ENCODE peak calls at places on chromosomes 1 and 21, in six cellular contexts. C is CD8-positive, alpha-beta T cell; I is anterior cingulate cortex; Y is neural crest cell; B is NCI-H1417; H is kidney glomerular epithelial cell. F is an unnamed sample.

GRCh38 chr1:109773203-109773899 is 9.6 kb upstream of the EPS8L3 start:
- DNase-seq in C (peak), I (peak), Y (peak), B (peak), H (peak), F (peak)

GRCh38 chr1:228185641-228185965 is 20.0 kb downstream of the IBA57 start:
- DNase-seq in C (peak), I (no peak), Y (no peak), B (no peak), H (no peak), F (no peak)

GRCh38 chr21:36785615-36786014 is 86.7 kb downstream of the SIM2 start:
- DNase-seq in C (no peak), I (no peak), Y (no peak), B (no peak), H (no peak), F (no peak)

GRCh38 chr1:109823543-109824348 is 60.0 kb upstream of the EPS8L3 start:
- DNase-seq in C (no peak), I (no peak), Y (no peak), B (no peak), H (no peak), F (no peak)

GRCh38 chr1:53112271-53112774 is 30.1 kb downstream of the SLC1A7 start:
- DNase-seq in C (no peak), I (no peak), Y (no peak), B (no peak), H (peak), F (no peak)

GRCh38 chr1:221741364-221741970 is 422 bp downstream of the DUSP10 start:
- DNase-seq in C (peak), I (no peak), Y (peak), B (no peak), H (peak), F (no peak)

GRCh38 chr1:6130596-6130995 is 49.5 kb downstream of the CHD5 start:
- DNase-seq in C (no peak), I (no peak), Y (no peak), B (no peak), H (no peak), F (no peak)

GRCh38 chr1:201356236-201356635 is 21.2 kb downstream of the TNNT2 start:
- DNase-seq in C (no peak), I (no peak), Y (no peak), B (no peak), H (no peak), F (no peak)

GRCh38 chr1:61266738-61267137 is 184.4 kb downstream of the NFIA start:
- DNase-seq in C (no peak), I (no peak), Y (no peak), B (no peak), H (no peak), F (no peak)

GRCh38 chr21:14985306-14985705 is 79.5 kb downstream of the NRIP1 start:
- DNase-seq in C (no peak), I (no peak), Y (no peak), B (no peak), H (no peak), F (no peak)

GRCh38 chr1:6956488-6957159 is 171.4 kb downstream of the CAMTA1 start:
- DNase-seq in C (no peak), I (no peak), Y (no peak), B (peak), H (no peak), F (peak)

GRCh38 chr1:119125874-119126273 is 14.6 kb downstream of the WARS2 start:
- DNase-seq in C (no peak), I (no peak), Y (no peak), B (no peak), H (no peak), F (no peak)

GRCh38 chr1:53104289-53104913 is 38.0 kb downstream of the SLC1A7 start:
- DNase-seq in C (no peak), I (no peak), Y (no peak), B (no peak), H (no peak), F (no peak)

GRCh38 chr1:53080041-53080440 is 18.0 kb downstream of the PODN start:
- DNase-seq in C (no peak), I (no peak), Y (no peak), B (no peak), H (no peak), F (no peak)

GRCh38 chr1:54283214-54283996 is 83.4 kb downstream of the MRPL37 start:
- DNase-seq in C (no peak), I (no peak), Y (no peak), B (no peak), H (no peak), F (no peak)